ENCODE peak calls at places on chromosome 7, in seven cellular contexts. I is adrenal gland, V is GM12865, F is esophagus squamous epithelium, W is IMR-90, O is fibroblast of lung, A is endothelial cell. N is an unnamed sample.

GRCh38 chr7:33813331-33813730 is 92.0 kb upstream of the BMPER start:
- DNase-seq in W (no peak), A (no peak), V (no peak), F (no peak), O (peak), I (no peak), N (no peak)

GRCh38 chr7:24477807-24478655 is 95.2 kb upstream of the PALS2 start:
- DNase-seq in V (no peak), F (no peak), W (peak), A (no peak), I (no peak), O (peak), N (no peak)

GRCh38 chr7:4174451-4174850 is 507.6 kb upstream of the FOXK1 start:
- DNase-seq in F (no peak), A (no peak), I (no peak), O (no peak), V (no peak), W (no peak), N (no peak)

GRCh38 chr7:158572000-158572828 is 15.4 kb downstream of the PTPRN2 start:
- DNase-seq in I (peak), F (no peak), A (no peak), W (no peak), V (no peak), O (no peak), N (no peak)

GRCh38 chr7:30285067-30285530 is 702 bp downstream of the ZNRF2 start:
- DNase-seq in F (no peak), W (peak), A (peak), I (no peak), V (peak), O (peak), N (peak)

GRCh38 chr7:1459512-1459892 is 232 bp upstream of the MICALL2 start:
- DNase-seq in F (peak), O (peak), W (peak), I (peak), A (peak), V (peak), N (peak)

GRCh38 chr7:51350195-51350896 is 33.7 kb upstream of the COBL start:
- DNase-seq in I (no peak), O (peak), F (no peak), W (no peak), A (no peak), V (no peak), N (no peak)

GRCh38 chr7:73738220-73738611 is 386 bp downstream of the ABHD11 start:
- DNase-seq in W (peak), O (peak), A (peak), V (peak), F (no peak), I (peak), N (peak)

GRCh38 chr7:135650831-135651573 is 11.3 kb upstream of the STMP1 start:
- DNase-seq in F (no peak), V (no peak), W (peak), I (no peak), A (no peak), O (peak), N (no peak)

GRCh38 chr7:120273476-120273975 is 551 bp downstream of the KCND2 start:
- DNase-seq in W (no peak), A (peak), I (peak), O (peak), V (peak), F (no peak), N (peak)

GRCh38 chr7:99098824-99099498 is 44.9 kb downstream of the SMURF1 start:
- DNase-seq in F (no peak), A (no peak), W (no peak), V (no peak), I (no peak), O (no peak), N (no peak)

GRCh38 chr7:76185187-76185915 is 16.3 kb upstream of the SRRM3 start:
- DNase-seq in A (no peak), W (no peak), I (no peak), V (no peak), F (no peak), O (no peak), N (no peak)

GRCh38 chr7:140036224-140036651 is 26.5 kb downstream of the PARP12 start:
- DNase-seq in W (no peak), V (peak), A (no peak), I (peak), O (peak), F (no peak), N (no peak)

GRCh38 chr7:4665661-4666060 is 16.4 kb upstream of the FOXK1 start:
- DNase-seq in I (no peak), V (no peak), W (peak), A (no peak), F (no peak), O (peak), N (no peak)

GRCh38 chr7:148306759-148307158 is 283.8 kb upstream of the C7orf33 start:
- DNase-seq in I (no peak), F (no peak), V (peak), W (no peak), O (no peak), A (no peak), N (peak)

GRCh38 chr7:117750612-117751563 is 122.4 kb downstream of the CTTNBP2 start:
- DNase-seq in F (no peak), O (peak), I (no peak), A (no peak), V (peak), W (peak), N (no peak)

GRCh38 chr7:159144756-159145543 is at the start of gene VIPR2:
- DNase-seq in W (no peak), V (no peak), O (no peak), A (no peak), I (no peak), F (no peak), N (no peak)

GRCh38 chr7:16420649-16421332 is 547 bp downstream of the CRPPA start:
- DNase-seq in A (peak), V (peak), I (peak), F (peak), O (peak), W (peak), N (peak)
- TF ChIP-seq CTCF in A (no peak), V (no peak), I (peak), F (no peak), O (peak), W (no peak), N (no peak)

GRCh38 chr7:126790763-126791162 is 462.0 kb downstream of the GRM8 start:
- DNase-seq in O (no peak), A (no peak), F (no peak), I (no peak), W (no peak), V (no peak), N (no peak)
- TF ChIP-seq CTCF in O (no peak), A (peak), F (no peak), I (no peak), W (no peak), V (peak), N (no peak)

GRCh38 chr7:129368389-129368986 is 65.7 kb upstream of the STRIP2 start:
- DNase-seq in W (no peak), V (peak), F (no peak), O (no peak), I (no peak), A (peak), N (peak)

GRCh38 chr7:129373651-129374428 is 60.4 kb upstream of the STRIP2 start:
- DNase-seq in F (no peak), I (no peak), A (no peak), W (no peak), O (no peak), V (no peak), N (no peak)

GRCh38 chr7:129367349-129367699 is 66.9 kb upstream of the STRIP2 start:
- DNase-seq in W (no peak), A (no peak), O (no peak), F (no peak), V (no peak), I (no peak), N (no peak)

GRCh38 chr7:129367700-129368388 is 66.4 kb upstream of the STRIP2 start:
- DNase-seq in F (peak), V (peak), A (peak), W (peak), I (peak), O (peak), N (peak)

DNA sequence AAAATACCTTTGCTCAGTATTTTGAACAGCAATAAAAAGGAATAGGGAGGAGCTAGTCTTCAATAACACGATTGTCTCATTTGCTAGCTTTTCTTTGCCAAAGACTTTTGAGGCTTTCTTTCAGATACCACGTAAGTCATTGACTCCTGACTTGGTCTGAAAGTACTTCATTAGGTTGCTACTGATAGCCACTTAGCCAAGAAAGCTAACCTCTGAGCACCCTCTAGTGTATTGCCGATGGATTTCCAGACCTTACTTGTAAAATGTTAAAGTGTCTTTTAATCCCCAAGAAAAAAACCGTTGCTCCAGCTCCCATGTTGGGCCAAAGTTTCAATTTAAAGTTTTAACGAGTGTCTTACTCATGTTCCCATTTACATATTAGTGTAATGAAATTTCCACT is 63.4 kb upstream of the STRIP2 start:
- DNase-seq in F (no peak), V (peak), I (no peak), O (peak), W (peak), A (no peak), N (no peak)
- TF ChIP-seq CTCF in F (no peak), V (peak), I (no peak), O (no peak), W (peak), A (no peak), N (no peak)

DNA sequence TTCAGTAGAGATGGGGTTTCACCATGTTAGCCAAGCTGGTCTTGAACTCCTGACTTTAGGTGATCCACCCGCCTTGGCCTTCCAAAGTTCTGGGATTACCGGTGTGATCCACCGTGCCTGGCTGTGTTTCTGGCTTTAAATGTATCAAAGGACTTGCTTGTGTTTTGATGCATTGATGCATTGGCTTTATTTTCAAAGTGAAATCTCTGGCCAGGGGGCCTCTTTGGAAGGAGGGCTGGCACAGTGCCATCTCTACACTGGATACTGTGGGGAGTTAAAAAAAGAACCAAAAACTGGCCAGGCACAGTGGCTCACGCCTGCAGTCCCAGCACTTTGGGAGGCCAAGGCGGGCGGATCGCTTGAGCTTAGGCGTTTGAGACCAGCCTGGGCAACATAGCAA is 16.0 kb downstream of the MNX1 start:
- DNase-seq in I (no peak), A (no peak), O (no peak), W (no peak), F (no peak), V (no peak), N (peak)
- TF ChIP-seq CTCF in I (no peak), A (no peak), O (no peak), W (no peak), F (no peak), V (no peak), N (no peak)

GRCh38 chr7:90520484-90520883 is 51.0 kb downstream of the PTTG1IP2 start:
- DNase-seq in A (no peak), W (peak), V (no peak), F (no peak), I (no peak), O (peak), N (no peak)
- TF ChIP-seq CTCF in A (peak), W (peak), V (peak), F (peak), I (peak), O (peak), N (peak)

DNA sequence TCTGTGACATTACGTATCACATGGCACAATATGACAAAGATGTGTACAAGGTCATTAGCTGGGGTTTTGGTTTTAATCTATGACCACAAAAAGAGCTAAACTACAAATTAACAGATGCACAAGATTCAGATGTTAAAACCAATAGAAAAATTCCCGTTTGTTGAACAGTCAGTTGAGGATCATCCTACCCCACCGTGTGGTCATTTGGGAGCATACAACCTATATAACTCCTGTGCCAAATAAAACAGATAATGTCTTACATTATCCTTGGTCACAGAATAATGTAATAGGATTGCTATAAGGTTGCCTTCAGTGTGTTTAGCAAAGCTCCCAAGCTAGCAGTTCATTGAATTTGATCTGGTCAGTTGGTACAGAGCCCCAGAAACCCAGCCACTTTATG is 28.2 kb downstream of the ASNS start:
- DNase-seq in V (no peak), A (no peak), W (peak), F (no peak), O (no peak), I (no peak), N (peak)
- TF ChIP-seq CTCF in V (no peak), A (no peak), W (no peak), F (no peak), O (no peak), I (no peak), N (no peak)

GRCh38 chr7:102061981-102062390 is 224.7 kb upstream of the SH2B2 start:
- DNase-seq in W (peak), A (no peak), O (no peak), I (no peak), F (no peak), V (peak), N (peak)
- TF ChIP-seq CTCF in W (no peak), A (no peak), O (no peak), I (no peak), F (no peak), V (no peak), N (no peak)

DNA sequence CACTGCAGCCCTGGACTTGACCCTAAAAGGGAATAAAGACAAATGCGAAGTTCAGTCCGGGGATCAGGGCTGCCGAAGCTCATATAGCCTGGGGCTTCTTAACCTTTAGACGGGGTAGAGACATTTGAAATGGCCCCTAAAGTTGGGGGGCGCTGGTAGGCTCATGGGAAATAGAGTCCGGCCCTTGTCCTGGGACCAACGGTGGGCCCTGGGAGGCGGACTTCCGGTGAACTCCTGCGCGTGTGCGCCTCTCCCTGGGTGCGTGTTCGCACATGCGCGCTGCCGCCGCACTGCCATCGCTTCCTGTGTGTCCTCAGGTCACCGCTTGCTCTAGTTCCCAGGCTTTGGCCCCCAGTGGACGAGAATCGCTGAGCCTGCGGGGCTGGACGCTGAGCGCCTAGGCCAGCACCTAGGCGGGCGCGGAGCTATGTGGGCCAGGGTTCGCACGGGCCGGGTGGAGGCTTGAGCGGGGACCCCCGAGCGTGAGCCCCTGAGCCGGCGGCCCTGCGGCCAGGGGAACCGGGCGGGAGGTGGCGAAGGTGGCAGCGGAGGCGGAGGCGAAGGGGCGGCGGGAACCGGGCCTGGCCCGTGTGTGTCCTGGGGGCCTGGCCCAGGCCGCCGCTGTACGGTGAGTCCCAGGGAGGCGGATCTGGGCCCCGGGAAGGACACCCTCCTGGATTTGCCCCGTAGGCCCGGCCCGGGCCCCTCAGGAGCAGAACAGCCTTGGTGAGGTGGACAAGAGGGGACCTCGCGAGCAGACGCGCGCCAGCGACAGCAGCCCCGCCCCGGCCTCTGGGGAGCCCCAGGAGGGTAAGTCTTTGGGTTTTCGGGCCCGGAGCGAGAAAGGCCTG is 23.0 kb upstream of the ZNF12 start:
- DNase-seq in V (peak), A (peak), I (peak), O (peak), F (peak), W (peak), N (peak)
- TF ChIP-seq CTCF in V (no peak), A (no peak), I (peak), O (no peak), F (peak), W (no peak), N (no peak)

N was measured in GM13976.